ENCODE peak calls at places on chromosomes 7 and 10, in six cellular contexts. G is GM12865, M is H1, J is AG10803, A is WERI-Rb-1, T is hepatocyte. N is an unnamed sample.

GRCh38 chr10:79505771-79506351 is 6.5 kb upstream of the EIF5AL1 start:
- DNase-seq in G (peak), M (no peak), J (no peak), A (no peak), T (no peak), N (no peak)

GRCh38 chr10:12500406-12501303 is 151.3 kb downstream of the CAMK1D start:
- DNase-seq in G (no peak), M (no peak), J (no peak), A (peak), T (peak), N (peak)

GRCh38 chr7:4724648-4725013 is 42.5 kb downstream of the FOXK1 start:
- DNase-seq in G (peak), M (no peak), J (peak), A (no peak), T (no peak), N (no peak)

GRCh38 chr7:66964391-66964790 is 31.0 kb downstream of the SBDS start:
- DNase-seq in G (no peak), M (no peak), J (peak), A (no peak), T (peak), N (no peak)

GRCh38 chr10:30176182-30176581 is 116.8 kb upstream of the JCAD start:
- DNase-seq in G (no peak), M (no peak), J (peak), A (no peak), T (no peak), N (peak)

GRCh38 chr7:36227223-36227622 is 74.2 kb downstream of the EEPD1 start:
- DNase-seq in G (no peak), M (no peak), J (peak), A (no peak), T (peak), N (peak)

GRCh38 chr10:124165311-124165710 is 71.9 kb upstream of the CHST15 start:
- DNase-seq in G (no peak), M (no peak), J (no peak), A (no peak), T (no peak), N (no peak)

GRCh38 chr7:107967420-107967819 is 35.5 kb downstream of the LAMB1 start:
- DNase-seq in G (no peak), M (no peak), J (no peak), A (no peak), T (no peak), N (no peak)

GRCh38 chr7:82840061-82840460 is 322.6 kb downstream of the PCLO start:
- DNase-seq in G (no peak), M (no peak), J (no peak), A (no peak), T (no peak), N (no peak)

GRCh38 chr10:16950686-16951681 is 133.8 kb upstream of the RSU1 start:
- DNase-seq in G (no peak), M (peak), J (peak), A (peak), T (peak), N (peak)

GRCh38 chr7:4791738-4792536 is 16.5 kb downstream of the AP5Z1 start:
- DNase-seq in G (peak), M (peak), J (peak), A (peak), T (peak), N (peak)

GRCh38 chr7:491292-491957 is 28.2 kb downstream of the PDGFA start:
- DNase-seq in G (no peak), M (no peak), J (no peak), A (no peak), T (no peak), N (no peak)

GRCh38 chr7:513521-514166 is 6.0 kb downstream of the PDGFA start:
- DNase-seq in G (no peak), M (no peak), J (peak), A (no peak), T (no peak), N (peak)

GRCh38 chr7:95276114-95276513 is 48.2 kb downstream of the PON1 start:
- DNase-seq in G (no peak), M (no peak), J (no peak), A (no peak), T (no peak), N (no peak)

GRCh38 chr10:105793071-105793470 is 1152.0 kb downstream of the SORCS3 start:
- DNase-seq in G (no peak), M (no peak), J (no peak), A (no peak), T (no peak), N (no peak)

GRCh38 chr10:614772-615582 is 74.5 kb downstream of the DIP2C start:
- DNase-seq in G (no peak), M (no peak), J (peak), A (no peak), T (no peak), N (no peak)

GRCh38 chr7:100607111-100607510 is 4.9 kb downstream of the PCOLCE start:
- DNase-seq in G (no peak), M (no peak), J (no peak), A (no peak), T (no peak), N (no peak)

GRCh38 chr7:100611983-100612729 is at the start of gene MOSPD3:
- DNase-seq in G (peak), M (peak), J (peak), A (peak), T (peak), N (peak)

GRCh38 chr7:100613447-100614185 is 1.3 kb downstream of the MOSPD3 start:
- DNase-seq in G (no peak), M (no peak), J (no peak), A (no peak), T (no peak), N (no peak)

GRCh38 chr7:100614308-100614861 is 2.0 kb downstream of the MOSPD3 start:
- DNase-seq in G (no peak), M (no peak), J (no peak), A (no peak), T (no peak), N (no peak)

DNA sequence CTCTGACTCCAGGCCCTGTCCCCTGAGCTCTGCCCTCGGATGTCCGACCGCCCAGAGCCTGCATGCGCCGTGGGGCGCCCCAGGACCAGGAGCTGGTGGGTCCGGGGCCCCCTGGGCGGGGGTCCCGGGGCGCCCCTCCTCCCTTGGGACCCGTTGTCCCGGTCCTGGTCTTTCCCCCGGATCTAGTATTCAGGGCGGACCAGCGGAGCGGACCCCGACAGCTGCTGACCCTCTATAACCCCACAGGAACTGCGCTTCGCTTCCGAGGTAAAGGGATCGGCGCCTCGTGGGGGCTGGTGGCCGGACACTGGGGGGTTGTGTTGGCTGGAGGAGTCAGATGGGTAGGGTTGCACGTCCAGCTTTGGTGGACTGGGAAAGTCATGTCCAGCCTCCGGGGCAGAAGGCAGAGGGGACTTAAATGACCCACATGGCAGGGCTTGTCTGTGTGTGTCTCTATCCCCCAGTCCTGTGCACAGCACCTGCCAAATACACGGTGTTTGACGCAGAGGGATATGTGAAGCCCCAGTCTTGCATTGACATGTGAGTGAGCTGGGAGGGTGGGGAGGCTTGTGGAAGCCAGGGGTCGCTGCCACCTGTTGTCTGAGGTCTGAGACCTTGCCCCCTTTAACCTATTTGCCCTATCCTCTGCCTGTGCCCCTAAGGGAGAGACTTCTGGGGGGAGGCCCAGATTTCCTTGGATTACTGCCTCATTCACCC is 548 bp downstream of the MOSPD3 start:
- DNase-seq in G (no peak), M (no peak), J (no peak), A (peak), T (peak), N (no peak)
- TF ChIP-seq CTCF in G (no peak), M (peak), J (no peak), A (peak), T (peak), N (peak)

GRCh38 chr7:24870766-24871165 is 109.2 kb downstream of the OSBPL3 start:
- DNase-seq in G (no peak), M (no peak), J (no peak), A (no peak), T (no peak), N (no peak)
- TF ChIP-seq CTCF in G (no peak), M (no peak), J (no peak), A (no peak), T (no peak), N (no peak)

GRCh38 chr10:3464760-3465405 is 292.3 kb upstream of the PITRM1 start:
- DNase-seq in G (no peak), M (no peak), J (no peak), A (no peak), T (peak), N (no peak)

GRCh38 chr10:3465406-3465891 is 292.9 kb upstream of the PITRM1 start:
- DNase-seq in G (no peak), M (no peak), J (no peak), A (no peak), T (peak), N (peak)

GRCh38 chr10:3468919-3469638 is 296.5 kb upstream of the PITRM1 start:
- DNase-seq in G (peak), M (no peak), J (peak), A (no peak), T (peak), N (peak)

GRCh38 chr10:3469639-3470020 is 297.0 kb upstream of the PITRM1 start:
- DNase-seq in G (no peak), M (no peak), J (peak), A (no peak), T (no peak), N (peak)

DNA sequence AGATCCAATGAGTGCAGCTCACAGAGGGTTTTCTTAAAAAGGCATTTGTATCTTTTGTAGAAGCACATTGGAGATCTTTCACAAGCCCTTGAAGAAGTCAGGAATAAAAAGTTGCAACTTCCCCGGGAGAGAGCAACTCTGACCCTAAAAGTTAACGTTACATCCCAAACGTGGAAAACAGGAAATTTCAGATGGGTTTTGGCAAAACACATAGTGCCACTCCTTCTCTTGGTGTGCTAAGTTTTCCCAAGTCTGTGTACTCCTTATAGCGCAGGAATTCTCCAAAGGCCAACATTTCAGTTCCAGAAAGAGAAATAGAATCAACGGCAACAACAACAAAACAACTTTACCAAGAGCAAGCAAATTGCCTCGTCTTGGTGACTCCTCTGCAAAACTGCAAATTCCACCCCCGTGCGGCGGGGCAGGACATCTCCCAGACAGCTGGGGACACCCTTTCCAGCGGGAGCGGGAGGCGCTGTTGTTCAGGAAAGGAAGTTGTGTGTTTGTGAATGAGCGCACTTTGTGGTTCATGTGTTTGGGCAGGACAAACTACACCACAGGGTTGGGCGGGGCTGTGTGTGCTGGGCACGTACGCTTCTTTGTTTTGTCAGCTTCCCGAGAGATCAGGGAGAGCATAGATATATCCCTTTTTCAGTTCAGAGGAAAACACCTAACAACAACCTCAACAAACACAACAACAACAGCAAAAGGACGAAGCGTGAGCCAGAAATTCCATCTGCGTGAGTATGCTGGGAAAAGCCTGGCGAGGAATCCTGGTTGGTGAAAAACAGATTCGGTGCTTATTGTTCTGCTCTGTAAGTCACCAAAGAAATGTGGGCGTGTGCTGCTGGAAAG is 294.7 kb upstream of the PITRM1 start:
- DNase-seq in G (no peak), M (peak), J (peak), A (no peak), T (peak), N (peak)
- TF ChIP-seq CTCF in G (no peak), M (no peak), J (peak), A (no peak), T (peak), N (peak)

DNA sequence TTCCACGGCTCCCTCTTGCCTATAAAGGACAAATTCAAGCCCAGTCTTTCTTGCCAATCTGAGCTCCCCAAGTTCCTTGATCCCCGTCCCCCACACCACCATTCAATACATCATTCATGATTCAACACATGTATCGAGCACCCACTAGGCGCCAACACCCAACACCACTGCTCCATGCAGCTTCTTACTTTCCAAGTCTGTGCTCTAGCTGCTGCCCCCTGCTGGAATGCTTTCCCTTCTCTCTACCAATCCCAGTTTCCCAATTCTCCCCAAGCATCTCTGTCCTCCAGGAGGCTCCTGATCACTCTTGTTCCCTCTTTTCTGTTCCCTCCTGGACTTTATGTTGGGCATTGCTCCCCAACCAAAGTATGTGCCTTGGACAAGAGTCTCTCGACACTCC is 172.6 kb downstream of the NEURL1 start:
- DNase-seq in G (peak), M (no peak), J (peak), A (peak), T (no peak), N (no peak)
- TF ChIP-seq CTCF in G (peak), M (peak), J (peak), A (peak), T (peak), N (peak)

DNA sequence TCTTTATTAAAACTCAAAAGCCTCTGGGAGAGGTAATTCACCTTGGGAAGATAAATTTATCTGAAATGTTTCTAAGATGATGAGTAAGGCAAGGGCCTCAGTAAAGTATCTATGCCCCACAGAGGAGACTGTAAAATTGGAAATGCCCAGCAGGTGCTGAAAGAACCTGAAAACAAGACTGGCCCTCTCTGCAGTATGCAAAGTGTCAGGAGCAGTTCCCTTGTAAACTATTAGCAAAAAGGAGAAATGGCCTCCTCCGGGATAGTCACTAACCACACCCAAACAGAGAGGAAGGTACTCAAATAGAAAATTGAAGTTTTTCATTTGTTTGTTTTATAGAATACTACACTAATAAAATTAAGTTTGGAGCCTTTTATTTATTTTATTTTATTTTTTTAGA is 81.2 kb downstream of the FZD1 start:
- DNase-seq in G (peak), M (no peak), J (no peak), A (no peak), T (no peak), N (no peak)
- TF ChIP-seq CTCF in G (no peak), M (no peak), J (no peak), A (no peak), T (no peak), N (no peak)

GRCh38 chr10:132638130-132638515 is 100.5 kb downstream of the INPP5A start:
- DNase-seq in G (no peak), M (no peak), J (no peak), A (no peak), T (no peak), N (no peak)
- TF ChIP-seq CTCF in G (no peak), M (no peak), J (no peak), A (no peak), T (no peak), N (no peak)

GRCh38 chr7:28078036-28078901 is 102.3 kb downstream of the JAZF1 start:
- DNase-seq in G (peak), M (no peak), J (peak), A (peak), T (peak), N (peak)
- TF ChIP-seq CTCF in G (peak), M (peak), J (peak), A (peak), T (peak), N (peak)

GRCh38 chr7:130818056-130818455 is 84.0 kb upstream of the KLF14 start:
- DNase-seq in G (no peak), M (no peak), J (no peak), A (no peak), T (no peak), N (no peak)

GRCh38 chr7:130814753-130815152 is 80.7 kb upstream of the KLF14 start:
- DNase-seq in G (peak), M (no peak), J (peak), A (no peak), T (no peak), N (no peak)
- TF ChIP-seq CTCF in G (no peak), M (peak), J (peak), A (peak), T (peak), N (peak)

GRCh38 chr7:81256991-81257390 is 338.1 kb upstream of the SEMA3C start:
- DNase-seq in G (no peak), M (peak), J (peak), A (no peak), T (no peak), N (peak)
- TF ChIP-seq CTCF in G (no peak), M (peak), J (peak), A (peak), T (peak), N (peak)

DNA sequence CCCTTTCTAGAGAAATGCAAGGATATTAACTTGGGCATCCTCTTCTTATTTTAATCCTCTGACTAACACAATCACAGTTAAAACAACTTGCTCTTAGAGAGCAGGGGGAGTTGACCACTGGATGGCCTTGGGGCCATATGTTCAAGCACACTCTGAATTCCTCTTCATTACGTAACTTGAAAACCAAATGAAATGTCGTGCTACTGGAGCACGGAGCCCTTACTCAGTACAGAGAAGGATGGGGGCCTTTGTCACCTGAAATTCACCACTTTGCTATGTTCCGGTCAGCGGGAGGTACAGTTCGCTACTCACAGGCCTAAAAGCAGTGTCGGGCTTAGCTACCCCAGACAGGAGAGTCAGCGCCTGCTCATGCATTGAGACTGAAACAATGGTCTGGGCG is 39.6 kb downstream of the GLI3 start:
- DNase-seq in G (no peak), M (no peak), J (peak), A (no peak), T (no peak), N (peak)
- TF ChIP-seq CTCF in G (no peak), M (no peak), J (no peak), A (no peak), T (no peak), N (no peak)

N was measured in cardiac muscle cell.